ENCODE peak calls at places on chromosomes 12 and 14, in four cellular contexts. Z, L, F and G are unnamed samples.
A peak's percentile ranks its signal among the peaks of the same experiment; 100 is the strongest.

GRCh38 chr12:3698218-3698974 is 54.5 kb downstream of the CRACR2A start:
- DNase-seq in Z (no peak), L (no peak), F (no peak), G (peak; percentile 31)

GRCh38 chr14:91387135-91387849 is 30.3 kb downstream of the CCDC88C start:
- DNase-seq in Z (no peak), L (no peak), F (no peak), G (no peak)

GRCh38 chr12:62472472-62472871 is 5.8 kb downstream of the MON2 start:
- DNase-seq in Z (no peak), L (no peak), F (no peak), G (no peak)

GRCh38 chr14:20606190-20606901 is 15.2 kb upstream of the RNASE12 start:
- DNase-seq in Z (no peak), L (peak; percentile 27), F (peak; percentile 60), G (no peak)

GRCh38 chr12:32183646-32184045 is 77.0 kb downstream of the BICD1 start:
- DNase-seq in Z (no peak), L (no peak), F (no peak), G (peak; percentile 84)

GRCh38 chr12:124286414-124286813 is 8.5 kb upstream of the RFLNA start:
- DNase-seq in Z (no peak), L (no peak), F (no peak), G (no peak)

GRCh38 chr12:127582074-127582473 is 684.9 kb upstream of the TMEM132C start:
- DNase-seq in Z (no peak), L (no peak), F (no peak), G (no peak)

GRCh38 chr12:89370411-89370810 is 18.1 kb upstream of the DUSP6 start:
- DNase-seq in Z (no peak), L (no peak), F (no peak), G (no peak)

GRCh38 chr14:49975286-49975685 is 82.4 kb downstream of the ARF6 start:
- DNase-seq in Z (no peak), L (no peak), F (no peak), G (peak; percentile 70)

GRCh38 chr12:131803995-131804521 is 24.1 kb upstream of the MMP17 start:
- DNase-seq in Z (no peak), L (no peak), F (no peak), G (no peak)

GRCh38 chr12:13405961-13406703 is 209.6 kb downstream of the EMP1 start:
- DNase-seq in Z (no peak), L (no peak), F (no peak), G (no peak)

GRCh38 chr14:77483851-77484250 is 14.8 kb downstream of the ISM2 start:
- DNase-seq in Z (no peak), L (no peak), F (no peak), G (no peak)

GRCh38 chr12:93134175-93134574 is 205.1 kb upstream of the EEA1 start:
- DNase-seq in Z (no peak), L (no peak), F (no peak), G (no peak)

GRCh38 chr12:46390304-46390703 is 17.7 kb upstream of the SLC38A2 start:
- DNase-seq in Z (no peak), L (no peak), F (no peak), G (no peak)

GRCh38 chr14:61147898-61148549 is 133.1 kb downstream of the TMEM30B start:
- DNase-seq in Z (no peak), L (peak; percentile 30), F (no peak), G (peak; percentile 43)

GRCh38 chr12:80778005-80778541 is 61.4 kb downstream of the MYF5 start:
- DNase-seq in Z (peak; percentile 47), L (peak; percentile 57), F (peak; percentile 92), G (peak; percentile 58)

GRCh38 chr12:114241973-114242434 is 163.9 kb downstream of the TBX5 start:
- DNase-seq in Z (no peak), L (no peak), F (peak; percentile 5), G (no peak)

GRCh38 chr12:13187399-13187798 is 9.1 kb upstream of the EMP1 start:
- DNase-seq in Z (no peak), L (no peak), F (no peak), G (peak; percentile 72)

GRCh38 chr12:57235012-57235727 is 5.7 kb downstream of the SHMT2 start:
- DNase-seq in Z (peak; percentile 82), L (peak; percentile 84), F (no peak), G (no peak)

GRCh38 chr14:70358631-70359030 is 852 bp downstream of the COX16 start:
- DNase-seq in Z (no peak), L (no peak), F (no peak), G (no peak)

GRCh38 chr14:93219103-93219726 is 12.2 kb downstream of the UBR7 start:
- DNase-seq in Z (no peak), L (peak; percentile 28), F (peak; percentile 70), G (no peak)
- H3K36me3 ChIP-seq in Z (peaks cover 87% of the 10 kb centered on the region), L (peaks cover 100% of the 10 kb centered on the region), F (peaks cover 72% of the 10 kb centered on the region), G (peaks cover 76% of the 10 kb centered on the region)

GRCh38 chr12:122944588-122944987 is 21.7 kb downstream of the ABCB9 start:
- DNase-seq in Z (no peak), L (no peak), F (no peak), G (peak; percentile 71)
- H3K27me3 ChIP-seq in Z (no peaks in the 10 kb centered on the region), L (no peaks in the 10 kb centered on the region), F (no peaks in the 10 kb centered on the region), G (no peaks in the 10 kb centered on the region)

GRCh38 chr12:116813271-116814041 is 67.8 kb downstream of the HRK start:
- DNase-seq in Z (no peak), L (no peak), F (no peak), G (no peak)
- H3K36me3 ChIP-seq in Z (no peaks in the 10 kb centered on the region), L (no peaks in the 10 kb centered on the region), F (no peaks in the 10 kb centered on the region), G (no peaks in the 10 kb centered on the region)

GRCh38 chr12:6699259-6699988 is 1.2 kb downstream of the PIANP start:
- DNase-seq in Z (no peak), L (no peak), F (no peak), G (no peak)

GRCh38 chr12:6703631-6704030 is 3.0 kb upstream of the PIANP start:
- DNase-seq in Z (no peak), L (no peak), F (no peak), G (no peak)

GRCh38 chr12:6700646-6701051 is at the start of gene PIANP:
- DNase-seq in Z (no peak), L (no peak), F (no peak), G (no peak)

GRCh38 chr12:6699989-6700645 is 498 bp downstream of the PIANP start:
- DNase-seq in Z (no peak), L (no peak), F (no peak), G (no peak)

DNA sequence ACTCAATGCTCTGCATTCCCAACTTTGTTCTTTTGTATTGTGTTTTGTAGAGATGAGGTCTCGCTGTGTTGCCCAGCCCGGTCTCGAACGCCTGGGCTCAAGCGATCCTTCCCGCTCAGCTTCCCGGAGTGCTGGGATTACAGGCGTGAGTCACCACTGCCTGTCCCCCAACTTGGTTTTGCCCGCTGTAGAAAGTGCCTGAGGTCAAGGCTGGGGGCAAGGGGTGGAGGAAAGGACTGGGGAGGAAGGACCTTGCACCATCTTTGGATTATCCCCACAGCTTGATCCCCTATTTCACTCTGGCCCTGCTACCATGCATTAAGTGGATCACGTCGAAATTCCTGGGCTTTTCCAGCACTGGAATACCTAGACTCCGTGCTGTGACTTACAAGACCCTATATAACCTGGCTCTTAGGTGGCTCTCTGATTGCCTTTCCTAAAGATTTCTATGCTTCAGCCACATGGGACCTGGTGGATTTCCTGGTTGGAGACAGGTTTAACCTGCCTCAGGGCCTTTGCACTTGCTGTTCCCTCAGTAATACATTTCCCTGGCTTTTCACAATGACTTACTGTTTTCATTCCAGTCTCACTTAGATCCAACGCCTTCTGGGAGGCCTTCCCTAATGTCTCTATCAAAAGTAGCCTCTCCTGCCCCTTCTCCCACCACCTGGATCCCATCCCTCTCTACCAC is 608 bp upstream of the PIANP start:
- DNase-seq in Z (no peak), L (no peak), F (no peak), G (no peak)
- H3K27me3 ChIP-seq in Z (peaks cover 96% of the 10 kb centered on the region), L (peaks cover 12% of the 10 kb centered on the region), F (peaks cover 27% of the 10 kb centered on the region), G (peaks cover 67% of the 10 kb centered on the region)

DNA sequence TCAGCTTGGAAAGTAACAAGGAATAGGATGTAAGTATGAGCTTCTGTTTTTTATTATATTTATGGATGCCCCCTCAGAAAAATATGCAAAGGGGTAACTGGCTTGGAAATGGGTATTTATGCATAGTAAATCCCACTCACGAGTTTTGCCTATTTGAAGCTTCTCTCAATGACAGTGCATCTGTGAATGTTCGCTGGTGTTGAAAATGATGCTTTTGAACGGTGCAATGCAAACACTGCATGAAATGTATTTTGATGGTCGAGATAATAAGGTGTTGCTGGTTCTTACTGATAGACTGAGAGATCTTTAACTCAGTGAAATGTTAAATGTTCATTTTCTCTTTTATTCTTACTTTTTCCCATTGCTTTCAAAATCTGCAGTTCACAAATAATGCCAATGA is 36.0 kb upstream of the PSEN1 start:
- DNase-seq in Z (no peak), L (no peak), F (no peak), G (no peak)
- H3K36me3 ChIP-seq in Z (peaks cover 78% of the 10 kb centered on the region), L (peaks cover 99% of the 10 kb centered on the region), F (peaks cover 84% of the 10 kb centered on the region), G (peaks cover 78% of the 10 kb centered on the region)